ENCODE peak calls at places on chromosomes 5 and 9, in four cellular contexts. E is endothelial cell of umbilical vein, N is right lobe of liver, C is sigmoid colon. T is an unnamed sample.

GRCh38 chr5:137142371-137143243 is 356.5 kb downstream of the SPOCK1 start:
- DNase-seq in N (no peak), C (no peak), E (no peak), T (peak; percentile 36)

GRCh38 chr5:120533581-120533980 is 69.5 kb downstream of the PRR16 start:
- DNase-seq in E (no peak), C (no peak), N (no peak), T (no peak)

GRCh38 chr9:81628897-81629296 is 60.5 kb downstream of the TLE1 start:
- DNase-seq in E (no peak), C (no peak), N (no peak), T (peak; percentile 19)

GRCh38 chr9:132757031-132757430 is 86.8 kb downstream of the GTF3C4 start:
- DNase-seq in E (no peak), N (no peak), C (peak; percentile 29), T (no peak)

GRCh38 chr5:62127098-62127736 is 178.8 kb upstream of the KIF2A start:
- DNase-seq in C (no peak), E (no peak), N (no peak), T (no peak)

GRCh38 chr9:21030389-21031035 is 928 bp downstream of the HACD4 start:
- DNase-seq in C (no peak), N (no peak), E (peak; percentile 35), T (peak; percentile 23)

GRCh38 chr9:134375430-134376385 is 49.5 kb downstream of the RXRA start:
- DNase-seq in N (peak; percentile 90), C (peak; percentile 87), E (peak; percentile 44), T (no peak)

GRCh38 chr5:82225525-82226172 is 52.5 kb downstream of the RPS23 start:
- DNase-seq in C (peak; percentile 69), E (peak; percentile 78), N (no peak), T (peak; percentile 37)

GRCh38 chr5:43063731-43064171 is 23.6 kb upstream of the ANXA2R start:
- DNase-seq in N (peak; percentile 56), E (peak; percentile 4), C (no peak), T (peak; percentile 24)

GRCh38 chr5:80127037-80127642 is 92.0 kb downstream of the THBS4 start:
- DNase-seq in C (no peak), E (no peak), N (no peak), T (no peak)

GRCh38 chr9:84325347-84325982 is 15.1 kb downstream of the SLC28A3 start:
- DNase-seq in E (peak; percentile 17), N (no peak), C (no peak), T (peak; percentile 61)

GRCh38 chr9:4837126-4837767 is 44.5 kb downstream of the RCL1 start:
- DNase-seq in C (no peak), E (no peak), N (no peak), T (no peak)

GRCh38 chr5:119810217-119810616 is 180.9 kb downstream of the FAM170A start:
- DNase-seq in N (no peak), C (no peak), E (no peak), T (no peak)

GRCh38 chr5:66118294-66118693 is 25.8 kb upstream of the SREK1 start:
- DNase-seq in E (no peak), C (no peak), N (no peak), T (no peak)

GRCh38 chr9:95057121-95057520 is 260.4 kb downstream of the FANCC start:
- DNase-seq in C (no peak), N (no peak), E (peak; percentile 13), T (no peak)

GRCh38 chr5:68343421-68343826 is 127.9 kb downstream of the PIK3R1 start:
- DNase-seq in E (peak; percentile 61), N (no peak), C (peak; percentile 76), T (peak; percentile 33)

GRCh38 chr9:15357050-15357653 is 50.1 kb upstream of the TTC39B start:
- DNase-seq in N (no peak), C (no peak), E (no peak), T (no peak)

DNA sequence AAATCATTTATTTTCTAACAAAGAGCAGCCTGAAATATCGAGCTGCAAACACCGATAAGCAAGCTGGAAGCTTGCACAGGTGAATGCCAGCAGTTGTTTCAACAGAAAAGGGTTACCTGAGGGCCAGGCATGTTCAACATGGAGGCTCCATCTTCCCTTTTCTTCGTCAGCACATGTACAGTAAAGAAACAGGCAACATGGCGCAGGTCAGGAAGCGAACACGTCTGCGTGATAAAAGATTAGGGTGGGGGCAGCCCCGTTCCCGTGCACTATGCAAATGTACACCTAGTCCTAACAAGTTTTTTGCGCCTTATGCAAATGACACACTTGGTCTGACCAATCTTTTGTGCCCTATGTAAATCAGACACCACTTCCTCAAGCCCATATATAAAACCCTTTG is 452.1 kb upstream of the PTPRD start:
- DNase-seq in N (no peak), E (no peak), C (no peak), T (peak; percentile 12)
- TF ChIP-seq POLR2A in N (no peak), E (no peak), C (no peak), T (peak; percentile 16)

GRCh38 chr5:146726020-146726419 is 152.5 kb downstream of the PPP2R2B start:
- DNase-seq in E (no peak), N (no peak), C (no peak), T (no peak)
- TF ChIP-seq POLR2A in E (no peak), N (no peak), C (no peak), T (no peak)

DNA sequence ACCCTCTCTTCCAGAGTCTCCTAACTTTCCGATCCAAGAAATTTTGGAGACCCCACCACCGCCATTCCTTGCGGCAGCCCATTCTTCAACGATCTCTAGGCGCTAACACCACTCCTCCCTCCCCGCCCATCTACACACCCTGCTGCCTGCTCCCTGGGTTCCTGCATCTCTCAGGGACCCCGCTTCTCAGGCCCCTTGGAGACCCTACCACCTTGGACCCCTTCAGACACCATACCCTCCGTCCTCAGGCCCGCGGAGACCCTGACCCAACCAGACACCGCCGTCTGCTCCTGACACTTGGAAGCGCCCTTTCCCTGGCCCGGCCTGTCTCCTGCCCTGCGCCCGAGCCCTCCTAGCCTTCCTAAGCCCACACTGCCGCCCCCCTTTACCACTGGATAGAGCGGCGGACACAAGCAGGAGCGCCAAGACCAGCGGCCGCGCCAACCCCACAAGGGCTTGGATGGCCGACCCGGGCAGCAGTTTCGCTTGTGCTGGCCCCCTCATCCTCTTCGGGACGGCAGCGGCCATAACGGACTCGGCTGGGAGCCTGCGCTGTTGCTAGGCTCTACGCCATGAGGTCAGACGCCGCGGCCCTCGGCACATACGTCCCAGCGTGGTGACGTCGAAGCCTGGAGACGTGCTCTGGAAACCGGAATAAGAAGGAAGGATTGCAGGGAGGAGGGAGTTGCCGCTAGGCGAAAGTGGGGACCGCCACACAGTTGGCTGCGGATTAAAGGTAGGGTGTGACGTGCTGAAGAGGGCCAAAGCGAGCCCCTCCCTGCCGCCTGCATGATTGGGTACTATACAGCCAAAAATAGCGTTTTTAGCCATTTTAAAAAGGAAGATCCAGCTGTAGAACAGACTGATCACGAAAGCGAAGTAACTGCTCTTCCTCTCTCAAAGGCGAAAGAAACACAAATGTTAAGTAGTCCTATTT is at the start of gene C5orf15:
- DNase-seq in N (peak; percentile 97), C (peak; percentile 98), E (peak; percentile 97), T (peak; percentile 87)
- TF ChIP-seq POLR2A in N (peak; percentile 79), C (peak; percentile 73), E (peak; percentile 78), T (peak; percentile 91)

GRCh38 chr5:177133119-177133844 is at the start of gene NSD1:
- DNase-seq in N (peak; percentile 94), C (peak; percentile 96), E (peak; percentile 75), T (peak; percentile 50)
- TF ChIP-seq POLR2A in N (peak; percentile 71), C (no peak), E (peak; percentile 78), T (peak; percentile 37)

GRCh38 chr9:77999231-77999631 is 32.4 kb downstream of the GNAQ start:
- DNase-seq in N (no peak), E (peak; percentile 59), C (no peak), T (no peak)

GRCh38 chr9:77996696-77997095 is 34.9 kb downstream of the GNAQ start:
- DNase-seq in E (peak; percentile 76), C (no peak), N (no peak), T (no peak)

GRCh38 chr9:78000221-78000620 is 31.4 kb downstream of the GNAQ start:
- DNase-seq in E (no peak), C (no peak), N (no peak), T (no peak)

GRCh38 chr9:78001946-78002731 is 29.5 kb downstream of the GNAQ start:
- DNase-seq in E (peak; percentile 80), N (no peak), C (no peak), T (no peak)

DNA sequence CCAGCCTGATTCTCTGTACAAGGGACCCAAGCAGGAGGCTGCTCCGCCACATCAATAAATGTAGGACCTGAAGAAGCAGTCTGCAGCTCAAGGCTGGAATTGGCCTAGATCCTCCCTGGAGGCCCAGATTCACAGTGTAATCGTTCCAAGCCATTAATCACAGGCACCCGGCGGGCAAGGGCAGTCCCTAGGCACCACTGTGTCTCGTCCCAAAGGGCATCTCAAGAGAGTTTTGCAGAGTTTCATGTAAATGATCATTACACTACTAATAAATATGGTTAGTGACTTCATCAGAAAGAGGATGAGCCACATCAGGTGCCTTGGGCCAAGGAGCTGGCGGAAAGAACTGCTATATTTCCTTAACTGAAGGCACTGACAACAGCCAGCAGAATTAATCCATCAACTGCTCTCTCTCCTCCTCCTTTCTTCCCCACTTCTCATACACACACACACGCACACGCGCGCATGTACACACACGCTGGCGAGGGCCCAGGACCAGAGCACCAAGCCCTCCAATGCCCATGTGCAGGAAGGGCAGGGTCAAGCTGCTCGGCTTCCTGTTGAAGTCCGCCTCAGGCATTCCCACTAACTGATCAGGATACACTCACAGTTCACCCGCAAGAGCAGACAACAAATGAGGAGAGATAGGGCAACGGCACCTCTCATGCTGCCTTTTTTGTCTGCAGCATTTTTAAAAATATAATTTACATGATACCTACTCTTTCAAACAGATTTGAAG is 33.8 kb downstream of the GNAQ start:
- DNase-seq in N (no peak), E (peak; percentile 94), C (peak; percentile 70), T (no peak)
- TF ChIP-seq POLR2A in N (no peak), E (no peak), C (no peak), T (no peak)